ENCODE peak calls at places on chromosomes 12 and 14, in eight cellular contexts. J is NCI-H774, O is H54, T is H7, L is GOT3, X is fibroblast of villous mesenchyme, S is adipocyte, K is A172. A is an unnamed sample.

GRCh38 chr12:119090865-119091264 is 87.9 kb upstream of the HSPB8 start:
- DNase-seq in T (no peak), O (no peak), L (no peak), S (no peak), K (no peak), X (no peak), J (no peak), A (no peak)

GRCh38 chr12:34393086-34393820 is 371.0 kb downstream of the ALG10 start:
- DNase-seq in S (no peak), O (no peak), X (no peak), T (peak), L (no peak), J (no peak), K (no peak), A (peak)

GRCh38 chr12:81222841-81223595 is 145.1 kb downstream of the ACSS3 start:
- DNase-seq in S (peak), J (no peak), K (no peak), X (no peak), O (no peak), T (no peak), L (no peak), A (no peak)

GRCh38 chr12:64560395-64561301 is 49.6 kb upstream of the RASSF3 start:
- DNase-seq in J (no peak), T (no peak), X (peak), O (peak), K (peak), L (no peak), S (peak), A (no peak)

GRCh38 chr12:94717112-94717511 is 66.8 kb upstream of the TMCC3 start:
- DNase-seq in L (no peak), J (no peak), X (no peak), K (no peak), O (no peak), T (peak), S (no peak), A (no peak)

GRCh38 chr12:112303004-112303403 is 79.2 kb downstream of the HECTD4 start:
- DNase-seq in K (peak), O (peak), T (no peak), L (no peak), X (peak), J (no peak), S (peak), A (no peak)

GRCh38 chr12:50325890-50326391 is 42.6 kb upstream of the LIMA1 start:
- DNase-seq in J (no peak), X (no peak), T (no peak), L (no peak), S (peak), K (no peak), O (no peak), A (no peak)

GRCh38 chr12:104985206-104985605 is 910 bp upstream of the NOPCHAP1 start:
- DNase-seq in J (no peak), T (no peak), S (no peak), O (no peak), L (no peak), X (no peak), K (no peak), A (no peak)

GRCh38 chr12:2961705-2962104 is 2.5 kb downstream of the TEAD4 start:
- DNase-seq in J (no peak), K (no peak), T (peak), S (no peak), L (no peak), X (no peak), O (no peak), A (no peak)

GRCh38 chr14:105275267-105275946 is 25.4 kb downstream of the BRF1 start:
- DNase-seq in J (no peak), L (no peak), O (no peak), K (no peak), X (peak), S (peak), T (no peak), A (no peak)

GRCh38 chr14:68622856-68623255 is 170.0 kb downstream of the ZFP36L1 start:
- DNase-seq in T (no peak), K (no peak), S (no peak), X (no peak), J (no peak), O (no peak), L (no peak), A (no peak)

GRCh38 chr14:74549588-74549987 is 56.0 kb downstream of the ISCA2 start:
- DNase-seq in X (no peak), O (no peak), S (peak), J (no peak), K (no peak), L (no peak), T (no peak), A (no peak)

GRCh38 chr12:89927226-89927698 is 218.6 kb upstream of the ATP2B1 start:
- DNase-seq in X (no peak), T (no peak), O (no peak), K (no peak), L (no peak), J (no peak), S (no peak), A (no peak)

GRCh38 chr12:6038160-6038559 is 86.3 kb downstream of the VWF start:
- DNase-seq in L (no peak), O (peak), X (peak), J (peak), K (peak), S (peak), T (peak), A (no peak)

GRCh38 chr12:108525681-108526080 is 10.6 kb downstream of the FICD start:
- DNase-seq in T (no peak), J (no peak), X (no peak), S (no peak), K (peak), O (peak), L (no peak), A (no peak)

GRCh38 chr14:64244279-64244678 is 49.9 kb downstream of the ESR2 start:
- DNase-seq in J (no peak), L (no peak), O (no peak), S (no peak), X (no peak), K (no peak), T (no peak), A (peak)

GRCh38 chr12:1630081-1630826 is 1.2 kb downstream of the WNT5B start:
- DNase-seq in S (peak), X (no peak), T (peak), O (no peak), J (peak), L (no peak), K (no peak), A (peak)

GRCh38 chr12:88634008-88634407 is 53.7 kb upstream of the KITLG start:
- DNase-seq in S (no peak), X (no peak), O (no peak), K (no peak), J (no peak), L (no peak), T (no peak), A (peak)

GRCh38 chr14:67532998-67533753 is at the start of gene PLEKHH1:
- DNase-seq in T (peak), J (peak), O (peak), S (peak), X (peak), L (no peak), K (peak), A (peak)

GRCh38 chr14:104184911-104185499 is 46.6 kb downstream of the KIF26A start:
- DNase-seq in S (no peak), O (peak), X (no peak), K (peak), T (peak), L (no peak), J (no peak), A (no peak)